ENCODE peak calls at places on chromosomes 6 and 20, in six cellular contexts. G is astrocyte of the spinal cord, E is sigmoid colon, F is AG09309, S is A172, A is GM23248. I is an unnamed sample.

GRCh38 chr20:41734506-41734945 is 116.3 kb upstream of the CHD6 start:
- DNase-seq in S (peak), E (no peak), A (peak), G (peak), F (no peak), I (peak)

GRCh38 chr20:45343445-45343866 is 4.8 kb downstream of the SDC4 start:
- DNase-seq in E (no peak), S (no peak), A (no peak), G (no peak), F (no peak), I (no peak)

GRCh38 chr6:117498159-117498558 is 15.7 kb downstream of the DCBLD1 start:
- DNase-seq in F (no peak), G (peak), A (peak), S (peak), E (no peak), I (peak)

GRCh38 chr20:19251958-19252669 is 39.7 kb downstream of the SLC24A3 start:
- DNase-seq in A (peak), G (no peak), S (no peak), E (no peak), F (no peak), I (no peak)

GRCh38 chr6:56959938-56960337 is 5.0 kb downstream of the BEND6 start:
- DNase-seq in S (peak), G (peak), F (no peak), E (no peak), A (peak), I (no peak)

GRCh38 chr20:62366370-62367135 is 559 bp downstream of the LAMA5 start:
- DNase-seq in S (no peak), G (no peak), F (no peak), E (peak), A (no peak), I (no peak)

GRCh38 chr6:113695506-113695905 is 161.6 kb upstream of the MARCKS start:
- DNase-seq in S (no peak), E (no peak), F (peak), G (no peak), A (peak), I (no peak)

GRCh38 chr6:78010130-78010529 is 357.3 kb downstream of the MEI4 start:
- DNase-seq in G (no peak), E (no peak), S (no peak), A (no peak), F (no peak), I (no peak)

GRCh38 chr6:4670824-4671409 is 105.3 kb upstream of the CDYL start:
- DNase-seq in A (peak), S (no peak), E (no peak), G (no peak), F (no peak), I (no peak)

GRCh38 chr6:89081129-89081422 is 525 bp downstream of the PNRC1 start:
- DNase-seq in G (no peak), F (no peak), A (no peak), S (no peak), E (no peak), I (no peak)

GRCh38 chr20:56630086-56630493 is 984 bp downstream of the TFAP2C start:
- DNase-seq in G (peak), A (peak), S (peak), F (no peak), E (peak), I (no peak)

GRCh38 chr6:106117579-106117978 is 31.4 kb downstream of the PRDM1 start:
- DNase-seq in G (no peak), S (no peak), A (no peak), F (no peak), E (no peak), I (peak)

GRCh38 chr20:22795897-22796296 is 211.5 kb upstream of the FOXA2 start:
- DNase-seq in G (peak), F (peak), S (peak), E (peak), A (peak), I (no peak)

GRCh38 chr6:39263299-39264037 is 34.2 kb upstream of the KCNK5 start:
- DNase-seq in S (no peak), G (no peak), F (no peak), A (no peak), E (no peak), I (no peak)

GRCh38 chr6:71585472-71585871 is 296.9 kb downstream of the OGFRL1 start:
- DNase-seq in F (no peak), G (no peak), E (no peak), S (no peak), A (no peak), I (no peak)

GRCh38 chr20:45088247-45088646 is 12.7 kb downstream of the KCNS1 start:
- DNase-seq in S (no peak), A (peak), E (no peak), G (peak), F (peak), I (no peak)

GRCh38 chr6:168838000-168838399 is 397.0 kb downstream of the SMOC2 start:
- DNase-seq in A (no peak), S (no peak), E (no peak), G (no peak), F (no peak), I (no peak)

GRCh38 chr6:86619428-86619827 is 317.9 kb upstream of the HTR1E start:
- DNase-seq in G (no peak), F (no peak), E (no peak), A (no peak), S (no peak), I (no peak)

GRCh38 chr20:36208257-36208656 is 28.0 kb upstream of the AAR2 start:
- DNase-seq in A (no peak), E (no peak), S (no peak), G (no peak), F (no peak), I (no peak)

GRCh38 chr6:126447367-126447766 is 107.5 kb downstream of the CENPW start:
- DNase-seq in E (no peak), S (no peak), G (no peak), F (no peak), A (no peak), I (no peak)

I was measured in GM12865.